ENCODE peak calls at places on chromosomes 5 and 9, in four cellular contexts. One of them, this sample, is unnamed.

GRCh38 chr9:38443181-38443580 is 18.9 kb upstream of the IGFBPL1 start:
- DNase-seq in H9: no peak
- DNase-seq in endodermal cell: no peak
- DNase-seq in adrenal gland: no peak
- DNase-seq in this sample: no peak

GRCh38 chr5:146877783-146878470 is 630 bp downstream of the PPP2R2B start:
- DNase-seq in H9: peak
- DNase-seq in adrenal gland: no peak
- DNase-seq in endodermal cell: peak
- DNase-seq in this sample: peak

GRCh38 chr9:136532799-136533774 is 12.8 kb downstream of the NOTCH1 start:
- DNase-seq in adrenal gland: no peak
- DNase-seq in endodermal cell: no peak
- DNase-seq in H9: no peak
- DNase-seq in this sample: no peak

GRCh38 chr9:107279084-107279483 is 4.0 kb upstream of the RAD23B start:
- DNase-seq in H9: no peak
- DNase-seq in endodermal cell: no peak
- DNase-seq in adrenal gland: no peak
- DNase-seq in this sample: no peak

GRCh38 chr9:106906129-106906528 is 43.2 kb downstream of the ZNF462 start:
- DNase-seq in endodermal cell: no peak
- DNase-seq in adrenal gland: no peak
- DNase-seq in H9: no peak
- DNase-seq in this sample: no peak

GRCh38 chr5:91074615-91075014 is 308.5 kb downstream of the ARRDC3 start:
- DNase-seq in H9: no peak
- DNase-seq in adrenal gland: no peak
- DNase-seq in endodermal cell: no peak
- DNase-seq in this sample: no peak

GRCh38 chr9:70563437-70564204 is 149.2 kb upstream of the KLF9 start:
- DNase-seq in endodermal cell: no peak
- DNase-seq in H9: no peak
- DNase-seq in adrenal gland: peak
- DNase-seq in this sample: no peak

GRCh38 chr5:1765141-1765879 is 34.3 kb downstream of the MRPL36 start:
- DNase-seq in H9: peak
- DNase-seq in endodermal cell: peak
- DNase-seq in adrenal gland: no peak
- DNase-seq in this sample: no peak

GRCh38 chr5:95392593-95393182 is 1.5 kb downstream of the FAM81B start:
- DNase-seq in endodermal cell: no peak
- DNase-seq in H9: peak
- DNase-seq in adrenal gland: no peak
- DNase-seq in this sample: no peak

GRCh38 chr5:96781031-96781733 is 26.6 kb downstream of the ERAP1 start:
- DNase-seq in adrenal gland: no peak
- DNase-seq in endodermal cell: no peak
- DNase-seq in H9: no peak
- DNase-seq in this sample: no peak

GRCh38 chr9:123237220-123237619 is 31.2 kb downstream of the STRBP start:
- DNase-seq in H9: no peak
- DNase-seq in endodermal cell: no peak
- DNase-seq in adrenal gland: no peak
- DNase-seq in this sample: no peak

GRCh38 chr9:123234853-123235252 is 33.5 kb downstream of the STRBP start:
- DNase-seq in adrenal gland: no peak
- DNase-seq in H9: no peak
- DNase-seq in endodermal cell: no peak
- DNase-seq in this sample: no peak

GRCh38 chr9:123235448-123235847 is 32.9 kb downstream of the STRBP start:
- DNase-seq in endodermal cell: no peak
- DNase-seq in H9: no peak
- DNase-seq in adrenal gland: no peak
- DNase-seq in this sample: no peak

DNA sequence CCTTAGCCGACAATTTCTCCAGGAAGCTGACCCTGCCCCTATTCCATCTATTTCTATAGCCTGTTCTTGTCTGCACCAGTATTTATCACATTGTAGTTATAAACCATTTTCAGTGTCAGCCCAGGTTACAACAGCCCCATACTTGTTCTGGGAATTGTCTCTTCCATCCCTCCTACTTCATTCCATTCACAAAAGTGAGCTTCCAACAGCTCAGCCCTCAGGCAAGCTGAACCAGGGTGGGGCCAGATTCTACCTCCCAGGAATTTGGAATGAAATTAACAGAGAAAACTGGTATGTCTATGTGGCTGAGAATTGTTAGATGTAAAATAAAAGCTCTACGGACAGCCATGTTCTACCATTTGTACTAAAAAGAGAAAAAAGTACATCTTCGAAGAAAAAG is 36.1 kb downstream of the STRBP start:
- DNase-seq in H9: no peak
- DNase-seq in adrenal gland: no peak
- DNase-seq in endodermal cell: no peak
- DNase-seq in this sample: no peak
- TF ChIP-seq CTCF in H9: no peak
- TF ChIP-seq CTCF in adrenal gland: no peak
- TF ChIP-seq CTCF in endodermal cell: no peak
- TF ChIP-seq CTCF in this sample: no peak

GRCh38 chr9:98121096-98121495 is 2.1 kb upstream of the TRIM14 start:
- DNase-seq in adrenal gland: no peak
- DNase-seq in endodermal cell: no peak
- DNase-seq in H9: no peak
- DNase-seq in this sample: no peak

GRCh38 chr9:98124637-98125426 is 5.8 kb upstream of the TRIM14 start:
- DNase-seq in endodermal cell: no peak
- DNase-seq in H9: no peak
- DNase-seq in adrenal gland: no peak
- DNase-seq in this sample: no peak

GRCh38 chr9:98117984-98118639 is 910 bp downstream of the TRIM14 start:
- DNase-seq in H9: no peak
- DNase-seq in endodermal cell: peak
- DNase-seq in adrenal gland: no peak
- DNase-seq in this sample: no peak

GRCh38 chr9:98120476-98120875 is 1.5 kb upstream of the TRIM14 start:
- DNase-seq in adrenal gland: no peak
- DNase-seq in H9: no peak
- DNase-seq in endodermal cell: no peak
- DNase-seq in this sample: no peak

GRCh38 chr9:98118640-98119601 is at the start of gene TRIM14:
- DNase-seq in adrenal gland: peak
- DNase-seq in endodermal cell: peak
- DNase-seq in H9: peak
- DNase-seq in this sample: peak
- TF ChIP-seq CTCF in adrenal gland: no peak
- TF ChIP-seq CTCF in endodermal cell: peak
- TF ChIP-seq CTCF in H9: peak
- TF ChIP-seq CTCF in this sample: no peak

GRCh38 chr9:114382951-114383865 is 4.6 kb downstream of the AKNA start:
- DNase-seq in H9: peak
- DNase-seq in endodermal cell: peak
- DNase-seq in adrenal gland: no peak
- DNase-seq in this sample: no peak
- TF ChIP-seq CTCF in H9: peak
- TF ChIP-seq CTCF in endodermal cell: peak
- TF ChIP-seq CTCF in adrenal gland: no peak
- TF ChIP-seq CTCF in this sample: no peak

GRCh38 chr9:133993635-133994253 is 1.6 kb upstream of the VAV2 start:
- DNase-seq in H9: no peak
- DNase-seq in endodermal cell: no peak
- DNase-seq in adrenal gland: no peak
- DNase-seq in this sample: no peak

GRCh38 chr9:133992780-133993634 is 883 bp upstream of the VAV2 start:
- DNase-seq in H9: peak
- DNase-seq in endodermal cell: peak
- DNase-seq in adrenal gland: peak
- DNase-seq in this sample: peak

GRCh38 chr9:133995012-133995896 is 3.1 kb upstream of the VAV2 start:
- DNase-seq in adrenal gland: no peak
- DNase-seq in H9: no peak
- DNase-seq in endodermal cell: no peak
- DNase-seq in this sample: no peak

GRCh38 chr9:133991964-133992779 is at the start of gene VAV2:
- DNase-seq in endodermal cell: peak
- DNase-seq in adrenal gland: peak
- DNase-seq in H9: peak
- DNase-seq in this sample: peak

GRCh38 chr9:133994359-133995011 is 2.4 kb upstream of the VAV2 start:
- DNase-seq in H9: peak
- DNase-seq in endodermal cell: peak
- DNase-seq in adrenal gland: peak
- DNase-seq in this sample: peak
- TF ChIP-seq CTCF in H9: peak
- TF ChIP-seq CTCF in endodermal cell: peak
- TF ChIP-seq CTCF in adrenal gland: peak
- TF ChIP-seq CTCF in this sample: peak

GRCh38 chr9:132546148-132547051 is 36.0 kb upstream of the BARHL1 start:
- DNase-seq in H9: peak
- DNase-seq in endodermal cell: peak
- DNase-seq in adrenal gland: peak
- DNase-seq in this sample: peak
- TF ChIP-seq CTCF in H9: peak
- TF ChIP-seq CTCF in endodermal cell: peak
- TF ChIP-seq CTCF in adrenal gland: no peak
- TF ChIP-seq CTCF in this sample: peak

DNA sequence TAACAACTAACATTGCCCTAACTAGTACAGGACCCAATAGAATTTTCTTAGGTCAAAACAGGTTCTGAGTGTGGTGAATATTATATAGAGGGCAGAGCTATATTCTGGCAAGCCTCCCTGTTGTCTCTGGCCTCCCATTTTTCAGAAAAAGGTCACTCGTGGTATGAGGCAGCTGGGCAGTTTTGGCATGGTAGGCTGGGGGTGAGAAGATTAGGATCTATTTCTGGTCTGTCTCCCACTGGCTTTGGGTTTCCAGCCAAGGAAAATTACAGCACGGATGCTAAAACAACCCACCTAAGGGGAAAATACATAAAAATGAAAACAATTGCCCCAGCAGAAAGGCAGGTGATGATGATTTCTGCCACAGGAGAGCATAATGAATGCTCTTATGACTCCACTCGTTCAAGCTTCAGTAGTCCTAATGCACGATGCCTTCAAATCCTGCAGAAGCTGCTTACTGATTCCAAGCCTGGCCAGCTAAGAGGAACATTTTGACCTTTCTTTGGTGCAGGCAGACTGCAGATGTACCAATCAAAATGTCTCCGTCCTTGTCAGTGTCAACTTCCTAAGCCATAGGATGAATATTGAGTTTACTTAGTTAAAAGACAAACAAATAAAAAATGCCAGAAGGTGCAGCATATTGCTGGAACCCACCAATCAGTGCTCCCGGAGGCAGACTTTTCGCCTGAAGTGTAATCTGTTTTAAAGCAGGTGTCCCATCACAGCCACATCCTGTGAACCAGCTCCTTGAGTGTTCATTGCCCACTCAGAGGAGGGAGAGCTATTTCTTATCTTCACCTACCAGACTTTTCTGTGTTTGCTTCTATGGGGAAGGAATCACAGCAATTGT is 435.4 kb downstream of the ZSWIM6 start:
- DNase-seq in endodermal cell: no peak
- DNase-seq in H9: no peak
- DNase-seq in adrenal gland: no peak
- DNase-seq in this sample: no peak
- TF ChIP-seq CTCF in endodermal cell: no peak
- TF ChIP-seq CTCF in H9: no peak
- TF ChIP-seq CTCF in adrenal gland: no peak
- TF ChIP-seq CTCF in this sample: no peak

This sample was measured in nephron progenitor cell.